ENCODE peak calls at places on chromosomes 16 and 17, in seven cellular contexts. One of them, this sample, is unnamed.

GRCh38 chr16:11833951-11834695 is 17.2 kb downstream of the RSL1D1 start:
- DNase-seq in HCT116: no peak
- DNase-seq in H1: no peak
- DNase-seq in K562: no peak
- DNase-seq in HepG2: peak
- DNase-seq in SK-N-SH: no peak
- DNase-seq in GM12878: no peak
- DNase-seq in this sample: peak

GRCh38 chr16:83924686-83925085 is 25.8 kb downstream of the MLYCD start:
- DNase-seq in HCT116: no peak
- DNase-seq in H1: no peak
- DNase-seq in K562: no peak
- DNase-seq in HepG2: no peak
- DNase-seq in SK-N-SH: peak
- DNase-seq in GM12878: no peak
- DNase-seq in this sample: no peak

GRCh38 chr16:77993111-77993571 is 29.2 kb upstream of the CLEC3A start:
- DNase-seq in HCT116: no peak
- DNase-seq in H1: no peak
- DNase-seq in K562: no peak
- DNase-seq in HepG2: no peak
- DNase-seq in SK-N-SH: no peak
- DNase-seq in GM12878: no peak
- DNase-seq in this sample: no peak

GRCh38 chr16:16018705-16019104 is 69.3 kb downstream of the ABCC1 start:
- DNase-seq in HCT116: no peak
- DNase-seq in H1: no peak
- DNase-seq in K562: no peak
- DNase-seq in HepG2: peak
- DNase-seq in SK-N-SH: no peak
- DNase-seq in GM12878: no peak
- DNase-seq in this sample: no peak

GRCh38 chr17:63447688-63448005 is 1.5 kb upstream of the CYB561 start:
- DNase-seq in HCT116: no peak
- DNase-seq in H1: no peak
- DNase-seq in K562: peak
- DNase-seq in HepG2: no peak
- DNase-seq in SK-N-SH: peak
- DNase-seq in GM12878: no peak
- DNase-seq in this sample: peak

GRCh38 chr17:34169501-34169900 is 85.6 kb upstream of the CCL2 start:
- DNase-seq in HCT116: no peak
- DNase-seq in H1: no peak
- DNase-seq in K562: no peak
- DNase-seq in HepG2: no peak
- DNase-seq in SK-N-SH: no peak
- DNase-seq in GM12878: no peak
- DNase-seq in this sample: no peak

GRCh38 chr16:85202631-85203461 is 90.6 kb upstream of the CIBAR2 start:
- DNase-seq in HCT116: no peak
- DNase-seq in H1: no peak
- DNase-seq in K562: no peak
- DNase-seq in HepG2: no peak
- DNase-seq in SK-N-SH: peak
- DNase-seq in GM12878: no peak
- DNase-seq in this sample: no peak

GRCh38 chr16:78785218-78785617 is 685.8 kb downstream of the WWOX start:
- DNase-seq in HCT116: no peak
- DNase-seq in H1: no peak
- DNase-seq in K562: no peak
- DNase-seq in HepG2: no peak
- DNase-seq in SK-N-SH: no peak
- DNase-seq in GM12878: no peak
- DNase-seq in this sample: no peak

GRCh38 chr17:43839670-43840101 is 6.7 kb upstream of the MPP3 start:
- DNase-seq in HCT116: peak
- DNase-seq in H1: no peak
- DNase-seq in K562: no peak
- DNase-seq in HepG2: peak
- DNase-seq in SK-N-SH: no peak
- DNase-seq in GM12878: no peak
- DNase-seq in this sample: peak

GRCh38 chr17:63042443-63042842 is 76.4 kb downstream of the TANC2 start:
- DNase-seq in HCT116: no peak
- DNase-seq in H1: no peak
- DNase-seq in K562: no peak
- DNase-seq in HepG2: no peak
- DNase-seq in SK-N-SH: no peak
- DNase-seq in GM12878: no peak
- DNase-seq in this sample: no peak

GRCh38 chr17:56678249-56679144 is 85.0 kb downstream of the NOG start:
- DNase-seq in HCT116: no peak
- DNase-seq in H1: peak
- DNase-seq in K562: no peak
- DNase-seq in HepG2: no peak
- DNase-seq in SK-N-SH: peak
- DNase-seq in GM12878: no peak
- DNase-seq in this sample: no peak

GRCh38 chr17:3727041-3727440 is 3.3 kb downstream of the HASPIN start:
- DNase-seq in HCT116: no peak
- DNase-seq in H1: no peak
- DNase-seq in K562: no peak
- DNase-seq in HepG2: no peak
- DNase-seq in SK-N-SH: no peak
- DNase-seq in GM12878: peak
- DNase-seq in this sample: no peak

DNA sequence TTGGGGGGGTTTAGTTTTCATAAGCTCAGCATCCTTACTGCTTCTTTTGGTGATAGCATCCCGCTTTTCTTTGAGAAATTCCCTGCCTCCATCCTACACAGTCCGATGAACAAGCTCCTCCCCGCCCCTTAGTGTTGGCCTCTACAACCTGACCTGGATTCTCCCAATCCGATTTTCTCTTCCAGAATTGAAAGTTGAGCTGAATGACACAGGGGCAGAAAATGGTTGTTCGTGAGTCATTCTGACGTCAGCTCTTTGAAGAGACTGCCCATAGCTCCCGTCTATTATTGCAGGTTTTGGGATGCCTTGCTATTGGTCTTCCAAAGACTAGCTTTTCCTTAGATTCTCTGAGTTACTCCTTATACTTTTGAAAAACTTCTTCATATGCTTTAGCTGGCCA is 279.7 kb downstream of the SLC39A11 start:
- DNase-seq in HCT116: peak
- DNase-seq in H1: no peak
- DNase-seq in K562: no peak
- DNase-seq in HepG2: no peak
- DNase-seq in SK-N-SH: no peak
- DNase-seq in GM12878: no peak
- DNase-seq in this sample: no peak
- TF ChIP-seq JUND in HCT116: peak
- TF ChIP-seq JUND in H1: no peak
- TF ChIP-seq JUND in K562: no peak
- TF ChIP-seq JUND in HepG2: no peak
- TF ChIP-seq JUND in SK-N-SH: no peak
- TF ChIP-seq JUND in GM12878: no peak
- TF ChIP-seq JUND in this sample: no peak

DNA sequence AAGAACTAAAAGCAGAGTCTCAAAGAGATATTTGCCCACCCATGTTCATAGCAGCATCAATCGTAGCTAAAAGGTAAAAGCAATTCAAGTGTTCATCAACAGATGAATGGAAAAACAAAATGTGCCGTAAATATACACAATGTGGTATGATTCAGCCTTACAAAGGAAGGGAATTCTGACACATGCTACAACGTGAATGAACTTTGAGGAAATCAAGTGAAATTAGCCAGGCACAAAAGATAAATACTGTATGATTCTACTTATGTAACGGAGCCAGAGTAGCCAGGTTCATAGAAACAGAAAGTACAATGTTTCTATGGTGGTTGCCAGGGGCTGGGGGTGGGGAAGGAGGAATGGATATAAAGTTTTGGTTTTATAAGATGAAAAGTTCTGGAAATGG is 57.8 kb upstream of the IL34 start:
- DNase-seq in HCT116: no peak
- DNase-seq in H1: no peak
- DNase-seq in K562: no peak
- DNase-seq in HepG2: no peak
- DNase-seq in SK-N-SH: no peak
- DNase-seq in GM12878: no peak
- DNase-seq in this sample: no peak
- TF ChIP-seq JUND in HCT116: no peak
- TF ChIP-seq JUND in H1: no peak
- TF ChIP-seq JUND in K562: no peak
- TF ChIP-seq JUND in HepG2: no peak
- TF ChIP-seq JUND in SK-N-SH: no peak
- TF ChIP-seq JUND in GM12878: no peak
- TF ChIP-seq JUND in this sample: no peak

GRCh38 chr17:65349916-65350315 is 211.5 kb downstream of the AXIN2 start:
- DNase-seq in HCT116: no peak
- DNase-seq in H1: no peak
- DNase-seq in K562: no peak
- DNase-seq in HepG2: no peak
- DNase-seq in SK-N-SH: no peak
- DNase-seq in GM12878: no peak
- DNase-seq in this sample: no peak

GRCh38 chr17:65340401-65340800 is 203.2 kb downstream of the RGS9 start:
- DNase-seq in HCT116: no peak
- DNase-seq in H1: no peak
- DNase-seq in K562: no peak
- DNase-seq in HepG2: no peak
- DNase-seq in SK-N-SH: no peak
- DNase-seq in GM12878: no peak
- DNase-seq in this sample: no peak

GRCh38 chr17:65345261-65346060 is 208.3 kb downstream of the RGS9 start:
- DNase-seq in HCT116: no peak
- DNase-seq in H1: no peak
- DNase-seq in K562: no peak
- DNase-seq in HepG2: no peak
- DNase-seq in SK-N-SH: no peak
- DNase-seq in GM12878: no peak
- DNase-seq in this sample: no peak

DNA sequence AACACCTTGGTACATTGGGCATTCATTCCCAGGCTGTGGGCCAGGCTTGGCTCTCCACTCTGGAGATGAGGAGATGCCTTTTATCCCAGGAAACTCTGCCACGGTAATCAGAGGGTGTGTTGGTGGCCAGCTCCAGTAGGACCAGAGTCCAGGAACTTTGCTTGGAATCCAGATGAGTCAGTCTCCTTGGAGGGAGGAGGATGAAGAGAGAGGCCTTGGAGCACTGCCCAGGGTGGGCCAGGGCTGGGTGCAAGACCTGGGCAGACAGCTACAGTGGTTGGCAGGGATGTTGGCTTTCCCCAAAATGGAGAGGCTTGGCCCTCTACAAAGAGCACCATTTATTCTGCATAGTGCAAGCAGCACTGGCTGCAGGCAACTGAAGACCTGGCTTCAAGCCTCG is 209.0 kb downstream of the RGS9 start:
- DNase-seq in HCT116: no peak
- DNase-seq in H1: no peak
- DNase-seq in K562: no peak
- DNase-seq in HepG2: no peak
- DNase-seq in SK-N-SH: no peak
- DNase-seq in GM12878: no peak
- DNase-seq in this sample: no peak
- TF ChIP-seq JUND in HCT116: no peak
- TF ChIP-seq JUND in H1: no peak
- TF ChIP-seq JUND in K562: no peak
- TF ChIP-seq JUND in HepG2: no peak
- TF ChIP-seq JUND in SK-N-SH: no peak
- TF ChIP-seq JUND in GM12878: no peak
- TF ChIP-seq JUND in this sample: no peak

DNA sequence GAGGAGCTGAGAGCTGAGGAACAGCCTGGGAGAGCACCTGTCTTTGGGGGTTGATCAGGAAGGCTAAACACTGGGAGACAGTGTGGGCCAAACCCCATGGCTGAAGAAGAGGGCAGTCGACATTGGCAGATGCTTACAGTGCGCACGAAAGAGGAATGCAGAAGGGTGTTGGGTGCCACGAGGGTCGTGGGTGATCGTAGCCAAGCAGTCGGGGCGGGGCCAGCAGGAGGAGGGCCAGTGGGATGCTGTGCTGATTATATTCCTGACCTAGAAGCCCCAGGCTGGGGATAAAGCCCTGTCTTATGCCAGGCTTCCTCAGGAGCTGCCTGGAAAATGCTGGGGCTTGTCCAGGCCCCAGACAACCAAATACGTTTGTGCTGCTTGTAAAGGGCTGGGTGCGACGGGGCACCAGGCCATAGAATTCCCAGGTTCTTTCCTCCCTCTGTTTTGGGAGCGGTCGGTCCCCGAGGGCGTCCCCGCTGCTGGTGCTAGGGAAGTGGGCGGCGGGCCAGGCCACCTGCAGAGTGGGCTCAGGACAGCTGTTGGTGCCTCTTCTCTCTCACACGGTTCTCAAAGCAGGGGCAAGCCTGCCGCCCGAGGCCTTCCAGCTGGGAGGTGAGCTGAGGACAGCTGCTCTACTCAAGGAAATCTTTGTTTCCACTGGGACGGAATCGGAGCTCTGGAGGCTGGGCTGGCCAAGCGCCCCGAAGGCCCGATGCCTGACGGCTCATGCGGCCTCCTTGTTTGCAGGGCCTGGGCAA is 10.0 kb downstream of the C1QTNF1 start:
- DNase-seq in HCT116: no peak
- DNase-seq in H1: no peak
- DNase-seq in K562: no peak
- DNase-seq in HepG2: no peak
- DNase-seq in SK-N-SH: peak
- DNase-seq in GM12878: no peak
- DNase-seq in this sample: no peak
- TF ChIP-seq JUND in HCT116: no peak
- TF ChIP-seq JUND in H1: no peak
- TF ChIP-seq JUND in K562: no peak
- TF ChIP-seq JUND in HepG2: no peak
- TF ChIP-seq JUND in SK-N-SH: no peak
- TF ChIP-seq JUND in GM12878: no peak
- TF ChIP-seq JUND in this sample: no peak

GRCh38 chr17:9529033-9529748 is 46.4 kb downstream of the STX8 start:
- DNase-seq in HCT116: no peak
- DNase-seq in H1: no peak
- DNase-seq in K562: peak
- DNase-seq in HepG2: peak
- DNase-seq in SK-N-SH: peak
- DNase-seq in GM12878: no peak
- DNase-seq in this sample: no peak
- TF ChIP-seq JUND in HCT116: no peak
- TF ChIP-seq JUND in H1: no peak
- TF ChIP-seq JUND in K562: no peak
- TF ChIP-seq JUND in HepG2: no peak
- TF ChIP-seq JUND in SK-N-SH: no peak
- TF ChIP-seq JUND in GM12878: no peak
- TF ChIP-seq JUND in this sample: no peak